ENCODE peak calls at places on chromosomes 5 and 9, in seven cellular contexts. C is posterior vena cava, B is H54, O is GM04504, G is PC-9, R is AML-193, W is germinal center. L is an unnamed sample.

GRCh38 chr9:33249087-33249657 is 9.2 kb downstream of the SPINK4 start:
- DNase-seq in C (no peak), B (no peak), O (no peak), G (no peak), R (no peak), W (no peak), L (no peak)

GRCh38 chr5:10250804-10251276 is 760 bp downstream of the CCT5 start:
- DNase-seq in C (no peak), B (no peak), O (no peak), G (no peak), R (no peak), W (peak), L (peak)

GRCh38 chr5:132971483-132972435 is 8.3 kb upstream of the AFF4 start:
- DNase-seq in C (no peak), B (no peak), O (no peak), G (peak), R (no peak), W (no peak), L (peak)

GRCh38 chr5:141420855-141421488 is at the start of gene PCDHGA11:
- DNase-seq in C (peak), B (peak), O (no peak), G (peak), R (no peak), W (peak), L (peak)

GRCh38 chr5:41908374-41909079 is 4.4 kb downstream of the RIMOC1 start:
- DNase-seq in C (no peak), B (no peak), O (peak), G (no peak), R (peak), W (no peak), L (peak)

GRCh38 chr5:38426986-38427950 is 129.2 kb downstream of the LIFR start:
- DNase-seq in C (peak), B (no peak), O (no peak), G (no peak), R (no peak), W (no peak), L (peak)

GRCh38 chr5:68554566-68555279 is 339.2 kb downstream of the PIK3R1 start:
- DNase-seq in C (peak), B (no peak), O (peak), G (no peak), R (no peak), W (no peak), L (peak)

GRCh38 chr5:149452007-149452664 is 73.0 kb upstream of the IL17B start:
- DNase-seq in C (peak), B (no peak), O (no peak), G (no peak), R (no peak), W (no peak), L (no peak)

GRCh38 chr9:69054989-69055388 is 19.4 kb downstream of the FXN start:
- DNase-seq in C (no peak), B (no peak), O (no peak), G (no peak), R (no peak), W (no peak), L (no peak)

GRCh38 chr9:76218151-76218867 is 175.9 kb downstream of the RFK start:
- DNase-seq in C (no peak), B (no peak), O (no peak), G (no peak), R (no peak), W (no peak), L (no peak)

GRCh38 chr9:4417578-4418325 is 72.5 kb upstream of the SLC1A1 start:
- DNase-seq in C (no peak), B (no peak), O (peak), G (peak), R (no peak), W (no peak), L (peak)

GRCh38 chr9:34072868-34073590 is 24.3 kb upstream of the UBAP2 start:
- DNase-seq in C (peak), B (peak), O (peak), G (peak), R (no peak), W (no peak), L (peak)

GRCh38 chr9:37619806-37620205 is 27.4 kb upstream of the TOMM5 start:
- DNase-seq in C (no peak), B (no peak), O (no peak), G (no peak), R (no peak), W (no peak), L (no peak)